ENCODE peak calls at places on chromosomes 16 and 17, in five cellular contexts. D is HCT116, K is OCI-LY7, V is neural progenitor cell, O is PC-3. H is an unnamed sample.

GRCh38 chr16:29232811-29233704 is 173.5 kb downstream of the NPIPB11 start:
- DNase-seq in K (no peak), D (no peak), O (no peak), V (no peak), H (no peak)

GRCh38 chr17:8623591-8623990 is 6.9 kb downstream of the MYH10 start:
- DNase-seq in V (no peak), D (no peak), O (no peak), K (no peak), H (no peak)

GRCh38 chr16:47140686-47141085 is 3.1 kb downstream of the NETO2 start:
- DNase-seq in K (no peak), D (no peak), V (no peak), O (no peak), H (no peak)

GRCh38 chr16:60110531-60110930 is 1376.4 kb upstream of the GOT2 start:
- DNase-seq in K (no peak), V (no peak), O (peak; percentile 2), D (no peak), H (no peak)

GRCh38 chr17:4743216-4743615 is 3.5 kb upstream of the CXCL16 start:
- DNase-seq in K (no peak), D (no peak), O (no peak), V (no peak), H (no peak)

GRCh38 chr17:72151565-72152391 is 31.0 kb downstream of the SOX9 start:
- DNase-seq in K (no peak), V (peak; percentile 58), O (peak; percentile 97), D (peak; percentile 97), H (peak; percentile 84)

GRCh38 chr16:87171723-87172122 is 145.5 kb downstream of the C16orf95 start:
- DNase-seq in D (no peak), K (no peak), O (no peak), V (no peak), H (no peak)

GRCh38 chr17:82010575-82011525 is 11.8 kb downstream of the CENPX start:
- DNase-seq in D (no peak), V (no peak), O (no peak), K (no peak), H (no peak)

GRCh38 chr17:73013816-73014663 is 78.4 kb downstream of the SLC39A11 start:
- DNase-seq in O (peak; percentile 57), D (peak; percentile 73), K (peak; percentile 11), V (peak; percentile 44), H (peak; percentile 3)

GRCh38 chr16:593406-593805 is 3.5 kb downstream of the RAB40C start:
- DNase-seq in O (peak; percentile 77), K (no peak), D (no peak), V (no peak), H (no peak)

GRCh38 chr16:72864130-72864833 is 183.6 kb downstream of the ZFHX3 start:
- DNase-seq in K (no peak), D (no peak), O (no peak), V (no peak), H (no peak)

GRCh38 chr16:66028505-66029216 is 337.8 kb upstream of the CDH5 start:
- DNase-seq in K (no peak), D (no peak), V (no peak), O (peak; percentile 51), H (peak; percentile 92)

GRCh38 chr17:42673885-42674754 is 2.7 kb downstream of the PLEKHH3 start:
- DNase-seq in K (peak; percentile 66), O (no peak), D (no peak), V (peak; percentile 74), H (peak; percentile 70)

GRCh38 chr16:87470332-87470731 is 22.5 kb downstream of the ZCCHC14 start:
- DNase-seq in V (peak; percentile 30), K (no peak), O (no peak), D (no peak), H (peak; percentile 51)

GRCh38 chr17:59752446-59752845 is 45.0 kb downstream of the VMP1 start:
- DNase-seq in K (no peak), O (no peak), V (no peak), D (no peak), H (peak; percentile 28)

GRCh38 chr16:17431012-17431411 is 39.7 kb downstream of the XYLT1 start:
- DNase-seq in K (no peak), O (no peak), V (no peak), D (no peak), H (peak; percentile 42)

GRCh38 chr17:42543190-42544079 is 7.4 kb downstream of the NAGLU start:
- DNase-seq in O (no peak), K (no peak), V (no peak), D (no peak), H (no peak)

GRCh38 chr17:48453447-48453846 is 23.4 kb upstream of the SKAP1 start:
- DNase-seq in V (no peak), K (peak; percentile 79), O (no peak), D (no peak), H (no peak)
- H2AFZ ChIP-seq in V (no peak overlapping the region), K (peak overlapping the region; percentile 73), O (no peak overlapping the region), D (no peak overlapping the region), H (no peak overlapping the region)

DNA sequence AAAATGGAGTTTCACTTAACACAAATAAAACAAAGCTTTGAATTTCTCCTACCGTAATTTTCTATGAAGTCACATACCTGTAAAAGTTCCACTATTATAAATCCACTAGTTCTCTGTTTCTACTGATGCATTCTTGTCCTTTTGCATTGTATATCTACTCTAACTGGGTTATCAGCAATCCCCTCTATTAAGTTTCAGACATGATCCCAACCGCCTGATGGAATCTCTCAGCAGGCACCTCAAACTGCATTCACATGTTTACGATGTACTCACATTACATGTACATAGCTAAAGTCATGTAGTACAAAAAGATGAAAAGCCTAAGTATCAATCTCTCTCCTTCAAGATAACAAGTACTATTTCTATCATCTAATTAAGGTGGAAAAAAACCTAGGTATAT is 64.9 kb downstream of the MED13 start:
- DNase-seq in K (no peak), V (no peak), O (no peak), D (no peak), H (no peak)
- TF ChIP-seq EZH2phosphoT487 in K (no peak), V (no peak), O (no peak), D (no peak), H (no peak)

DNA sequence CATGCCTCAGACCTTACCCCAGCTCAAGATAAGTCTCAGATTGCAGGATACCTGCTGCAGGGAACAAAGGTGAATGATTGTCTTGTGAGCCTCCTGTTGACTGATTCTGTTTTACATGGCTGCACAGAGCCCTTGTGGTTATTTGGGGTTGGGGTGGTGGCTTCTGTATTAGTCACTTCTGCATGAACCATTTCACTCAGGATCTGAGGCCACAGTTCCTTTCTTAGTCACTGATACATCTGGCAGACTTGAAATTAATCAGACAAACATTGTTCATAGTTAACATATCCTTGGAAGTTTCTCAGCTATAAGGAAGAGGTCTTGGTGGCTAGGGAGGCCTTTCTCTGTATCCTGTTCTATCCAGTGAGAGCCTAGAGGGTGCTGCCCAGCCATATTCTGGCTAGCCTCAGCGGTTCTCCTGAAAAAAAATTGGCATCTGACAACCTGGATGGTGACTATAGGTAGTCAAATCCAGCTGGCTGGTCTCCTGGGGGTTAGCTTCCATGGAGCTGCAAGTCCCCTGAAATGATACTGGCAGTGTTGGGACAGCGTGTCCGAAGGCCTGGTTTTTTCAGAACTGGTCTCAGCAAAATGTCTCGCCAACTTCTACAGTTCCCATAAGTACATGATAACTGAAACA is 8.4 kb upstream of the PLK1 start:
- DNase-seq in K (no peak), O (peak; percentile 85), D (no peak), V (no peak), H (peak; percentile 93)
- H2AFZ ChIP-seq in K (no peak overlapping the region), O (no peak overlapping the region), D (no peak overlapping the region), V (no peak overlapping the region), H (no peak overlapping the region)

DNA sequence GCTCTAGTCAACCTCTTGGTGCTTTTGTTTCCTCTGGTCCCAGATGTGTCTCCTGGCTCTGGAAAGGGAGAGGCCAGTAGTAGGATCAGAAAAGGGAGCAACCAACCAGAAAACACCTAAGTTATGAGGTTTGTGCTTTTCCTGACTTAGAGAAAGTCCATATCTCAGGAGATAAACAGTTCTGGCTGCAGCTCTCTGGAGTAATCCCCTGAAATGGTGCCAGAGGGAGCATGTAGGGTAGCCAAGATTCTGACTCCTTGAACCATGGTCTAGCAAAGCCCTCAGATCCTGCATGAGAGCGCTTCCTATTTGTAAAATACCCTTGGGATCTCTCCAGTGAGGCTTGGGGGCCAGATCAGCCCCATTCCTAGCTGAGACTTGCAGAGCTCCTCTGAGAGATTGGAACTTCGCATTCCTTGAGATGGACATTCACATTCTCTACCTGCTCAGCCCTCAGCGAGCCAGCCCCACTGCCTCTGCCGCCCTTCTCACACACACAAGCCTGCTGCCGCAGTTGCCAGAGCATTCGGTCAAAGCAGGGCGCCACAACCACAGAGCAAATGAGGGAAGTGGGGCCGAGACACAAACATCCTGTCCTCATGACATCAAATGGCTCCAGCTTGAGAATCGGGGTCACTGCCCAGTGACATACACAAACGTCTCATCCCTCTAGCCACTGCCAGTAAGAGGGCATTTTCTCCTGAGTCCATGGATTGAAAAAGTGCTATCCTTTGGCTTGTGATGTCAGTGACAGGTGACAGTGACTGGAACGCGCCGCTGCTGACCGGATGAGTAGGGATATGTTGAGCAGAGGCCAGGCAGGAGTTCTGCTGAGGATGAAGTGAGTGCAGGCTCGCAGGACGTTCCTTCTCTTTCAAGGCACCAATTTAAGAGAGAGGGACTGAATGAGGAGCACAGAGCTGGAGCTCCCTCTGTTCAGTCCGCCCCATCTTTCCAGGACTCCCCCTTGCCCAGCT is 5.0 kb downstream of the ABHD15 start:
- DNase-seq in D (no peak), O (no peak), V (no peak), K (peak; percentile 61), H (no peak)
- TF ChIP-seq EZH2phosphoT487 in D (no peak), O (no peak), V (no peak), K (no peak), H (no peak)